ENCODE peak calls at places on chromosomes 5 and 9, in five cellular contexts. I is foreskin fibroblast, J is pancreas, A is prostate gland, X is fibroblast of the aortic adventitia. W is an unnamed sample.

GRCh38 chr5:110623875-110624274 is 102.6 kb downstream of the TMEM232 start:
- DNase-seq in X (peak; percentile 8), I (peak; percentile 18), J (no peak), A (no peak), W (no peak)

GRCh38 chr5:123429993-123430392 is 6.8 kb upstream of the CEP120 start:
- DNase-seq in I (peak; percentile 91), J (no peak), X (peak; percentile 96), A (no peak), W (peak; percentile 93)

GRCh38 chr5:93582677-93583524 is at the start of gene NR2F1:
- DNase-seq in I (peak; percentile 97), A (no peak), X (peak; percentile 97), J (peak; percentile 50), W (peak; percentile 100)

GRCh38 chr9:6646028-6646636 is 603 bp upstream of the GLDC start:
- DNase-seq in I (no peak), J (no peak), A (no peak), X (no peak), W (no peak)

GRCh38 chr5:87755378-87755777 is 342.6 kb upstream of the CCNH start:
- DNase-seq in A (no peak), X (no peak), I (no peak), J (no peak), W (no peak)

GRCh38 chr5:102536323-102536928 is 37.6 kb upstream of the SLCO6A1 start:
- DNase-seq in I (peak; percentile 18), X (peak; percentile 42), A (no peak), J (no peak), W (peak; percentile 30)

GRCh38 chr9:109115931-109116541 is 3.7 kb downstream of the TMEM245 start:
- DNase-seq in J (peak; percentile 54), A (no peak), I (no peak), X (peak; percentile 65), W (peak; percentile 50)

GRCh38 chr9:124869986-124870560 is 8.1 kb downstream of the ARPC5L start:
- DNase-seq in X (no peak), A (no peak), J (no peak), I (peak; percentile 79), W (peak; percentile 50)

GRCh38 chr9:96140401-96141180 is 161.4 kb downstream of the HSD17B3 start:
- DNase-seq in A (no peak), X (no peak), J (no peak), I (peak; percentile 56), W (no peak)

GRCh38 chr5:112824197-112824596 is 36.9 kb upstream of the SRP19 start:
- DNase-seq in J (no peak), A (no peak), I (no peak), X (no peak), W (no peak)

GRCh38 chr9:14221558-14221957 is 92.4 kb downstream of the NFIB start:
- DNase-seq in I (peak; percentile 86), A (no peak), X (peak; percentile 89), J (no peak), W (peak; percentile 62)

GRCh38 chr5:161757223-161757622 is 71.7 kb downstream of the GABRA6 start:
- DNase-seq in A (no peak), X (no peak), J (peak; percentile 24), I (no peak), W (no peak)

GRCh38 chr9:108838017-108838416 is 17.8 kb downstream of the ACTL7B start:
- DNase-seq in I (peak; percentile 78), X (no peak), J (no peak), A (no peak), W (peak; percentile 50)

GRCh38 chr5:94276751-94277150 is 341.7 kb downstream of the KIAA0825 start:
- DNase-seq in A (no peak), J (no peak), X (peak; percentile 34), I (peak; percentile 25), W (peak; percentile 39)

GRCh38 chr5:149729150-149729549 is 960 bp upstream of the PPARGC1B start:
- DNase-seq in I (no peak), J (no peak), X (no peak), A (no peak), W (no peak)

GRCh38 chr9:135960328-135961276 is 571 bp downstream of the UBAC1 start:
- DNase-seq in A (no peak), J (no peak), X (peak; percentile 15), I (peak; percentile 47), W (peak; percentile 11)

GRCh38 chr5:150253416-150254208 is 36.0 kb downstream of the CAMK2A start:
- DNase-seq in I (no peak), A (no peak), X (no peak), J (no peak), W (no peak)

GRCh38 chr5:88551724-88552345 is 283.2 kb upstream of the TMEM161B start:
- DNase-seq in X (no peak), I (no peak), A (no peak), J (no peak), W (no peak)

GRCh38 chr9:121286973-121287721 is 19.2 kb downstream of the GSN start:
- DNase-seq in I (peak; percentile 98), J (peak; percentile 62), A (peak; percentile 73), X (peak; percentile 96), W (peak; percentile 96)

GRCh38 chr5:117454716-117455212 is 880.1 kb upstream of the SEMA6A start:
- DNase-seq in X (no peak), A (peak; percentile 25), J (peak; percentile 62), I (peak; percentile 2), W (peak; percentile 18)

GRCh38 chr9:123039617-123040219 is 6.3 kb downstream of the GPR21 start:
- DNase-seq in A (no peak), J (no peak), X (peak; percentile 59), I (no peak), W (no peak)

GRCh38 chr9:121853617-121854395 is 202.4 kb downstream of the DAB2IP start:
- DNase-seq in J (no peak), I (no peak), A (no peak), X (no peak), W (no peak)

GRCh38 chr5:2709996-2710689 is 41.3 kb downstream of the IRX2 start:
- DNase-seq in I (no peak), A (no peak), J (no peak), X (no peak), W (no peak)

DNA sequence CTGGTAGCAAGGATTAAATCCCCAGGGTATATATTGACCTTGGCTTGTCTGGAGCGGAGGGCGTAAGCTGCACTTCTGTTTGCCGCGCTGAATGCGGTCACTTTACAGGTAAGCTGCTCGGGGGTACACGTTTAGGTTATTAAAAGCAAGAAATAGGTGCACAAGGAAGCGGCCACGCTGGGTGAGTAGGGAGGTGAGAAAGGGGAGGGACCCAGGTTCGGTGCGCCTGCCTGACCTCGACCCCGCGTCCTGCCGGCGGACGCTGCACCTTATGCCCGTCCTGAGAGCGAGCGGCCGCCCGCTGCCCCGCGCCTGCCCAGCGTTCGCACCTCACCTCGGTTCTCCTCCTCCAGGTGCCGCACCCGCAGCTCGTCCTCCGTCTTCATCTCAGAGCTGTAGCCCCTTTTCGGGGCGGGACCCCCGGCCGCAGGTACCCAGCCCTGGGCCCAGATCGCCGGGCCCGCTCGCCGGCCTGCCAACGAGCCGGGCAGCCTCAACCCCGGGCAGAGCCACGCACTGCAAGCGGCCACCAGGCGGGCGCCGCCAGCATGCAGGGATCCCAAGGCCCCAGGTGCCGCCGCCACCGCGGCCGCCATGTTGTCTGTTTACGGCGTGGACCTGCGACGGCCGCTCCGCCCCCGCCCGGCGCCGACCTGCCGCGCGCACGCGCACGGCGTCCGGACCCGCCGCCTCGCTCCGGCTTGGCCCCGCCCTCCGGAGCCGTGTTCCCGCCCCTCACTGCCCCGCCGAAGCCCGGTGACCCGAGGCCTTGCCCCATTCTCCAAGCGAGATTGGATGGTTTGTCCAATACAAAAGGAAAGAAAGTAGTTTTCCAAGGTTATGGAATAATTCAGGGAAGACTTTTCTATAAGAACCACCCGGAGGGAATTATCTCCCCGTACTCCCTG is at the start of gene AUH:
- DNase-seq in J (peak; percentile 90), I (peak; percentile 94), X (peak; percentile 69), A (peak; percentile 81), W (peak; percentile 68)
- TF ChIP-seq CTCF in J (no peak), I (no peak), X (no peak), A (no peak), W (no peak)

GRCh38 chr5:171420429-171421231 is 1.2 kb downstream of the FGF18 start:
- DNase-seq in J (peak; percentile 63), X (peak; percentile 95), A (peak; percentile 56), I (peak; percentile 94), W (peak; percentile 87)

GRCh38 chr5:171418982-171419662 is at the start of gene FGF18:
- DNase-seq in I (peak; percentile 73), J (peak; percentile 39), A (no peak), X (peak; percentile 51), W (peak; percentile 56)

GRCh38 chr5:171416160-171417049 is 3.0 kb upstream of the FGF18 start:
- DNase-seq in J (no peak), A (no peak), X (no peak), I (no peak), W (no peak)

GRCh38 chr5:171419663-171420428 is 399 bp downstream of the FGF18 start:
- DNase-seq in A (no peak), I (peak; percentile 57), X (no peak), J (no peak), W (peak; percentile 21)

GRCh38 chr5:171418316-171418981 is 998 bp upstream of the FGF18 start:
- DNase-seq in J (peak; percentile 78), A (peak; percentile 65), X (peak; percentile 82), I (peak; percentile 94), W (peak; percentile 80)
- H3K4me3 ChIP-seq in J (no peak overlapping the region), A (peak overlapping the region; percentile 32), X (peak overlapping the region; percentile 49), I (peak overlapping the region; percentile 57), W (peak overlapping the region; percentile 27)

DNA sequence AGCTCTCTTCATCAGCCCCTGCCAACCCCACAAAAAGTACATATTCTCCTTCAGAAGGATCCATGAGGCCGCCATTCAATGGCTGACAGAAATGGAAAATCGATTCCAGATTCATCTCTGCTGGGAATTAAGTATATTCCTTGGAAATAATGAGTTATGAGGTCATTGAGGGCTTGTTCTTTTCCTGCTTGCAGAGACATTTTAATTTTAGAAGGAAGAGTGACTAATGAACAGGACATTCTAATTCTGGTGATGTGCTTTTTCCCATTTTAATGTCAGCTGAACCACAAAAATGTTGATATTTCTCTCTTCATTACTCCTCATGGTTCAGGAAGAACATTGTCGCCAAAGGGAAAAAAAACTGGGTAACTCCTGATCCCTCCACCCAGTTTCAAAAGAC is 314.0 kb downstream of the PIK3R1 start:
- DNase-seq in A (no peak), I (peak; percentile 73), X (peak; percentile 36), J (no peak), W (peak; percentile 63)
- TF ChIP-seq CTCF in A (no peak), I (no peak), X (no peak), J (no peak), W (no peak)

GRCh38 chr5:31937703-31938102 is 236.4 kb downstream of the GOLPH3 start:
- DNase-seq in A (no peak), I (no peak), J (no peak), X (no peak), W (no peak)

GRCh38 chr5:31935702-31936347 is 238.3 kb downstream of the GOLPH3 start:
- DNase-seq in J (no peak), I (no peak), X (no peak), A (peak; percentile 81), W (no peak)

GRCh38 chr5:31936699-31937098 is 237.4 kb downstream of the GOLPH3 start:
- DNase-seq in A (no peak), J (no peak), X (peak; percentile 7), I (no peak), W (no peak)

GRCh38 chr5:31939151-31939550 is 235.0 kb downstream of the GOLPH3 start:
- DNase-seq in X (no peak), A (no peak), J (no peak), I (no peak), W (peak; percentile 15)

DNA sequence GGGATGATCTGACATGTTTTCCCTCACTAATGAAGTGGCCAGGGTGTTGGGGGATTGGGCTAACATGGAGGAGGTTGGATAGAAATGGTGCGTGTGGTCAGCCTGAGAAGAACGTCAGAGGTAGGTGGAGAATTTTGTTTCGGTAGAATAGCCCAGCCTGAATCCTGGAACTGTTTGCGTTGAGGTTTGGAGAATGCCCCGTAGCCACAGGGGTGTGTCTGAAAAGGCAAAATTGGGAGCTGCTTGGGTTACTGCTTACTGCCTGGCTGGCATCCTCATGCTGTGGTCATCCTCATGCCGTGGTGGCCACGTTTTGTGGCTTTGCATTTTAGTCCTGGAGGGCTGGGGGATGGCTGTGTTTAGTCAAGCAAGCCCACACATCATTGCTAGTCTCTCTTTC is 236.9 kb downstream of the GOLPH3 start:
- DNase-seq in I (no peak), A (no peak), X (no peak), J (no peak), W (no peak)
- H3K4me3 ChIP-seq in I (no peak overlapping the region), A (no peak overlapping the region), X (no peak overlapping the region), J (no peak overlapping the region), W (no peak overlapping the region)